ENCODE peak calls at places on chromosomes 3 and 15, in four cellular contexts. X is GM12878, M is K562, N is H1. S is an unnamed sample.

GRCh38 chr3:127722928-127723603 is 50.3 kb downstream of the ABTB1 start:
- DNase-seq in X (no peak), M (no peak), N (no peak), S (no peak)

GRCh38 chr15:81184188-81184587 is 12.5 kb upstream of the IL16 start:
- DNase-seq in X (no peak), M (no peak), N (no peak), S (no peak)

GRCh38 chr3:169264711-169265110 is 398.8 kb downstream of the MECOM start:
- DNase-seq in X (no peak), M (no peak), N (no peak), S (no peak)

GRCh38 chr3:151047636-151048035 is 37.8 kb upstream of the MED12L start:
- DNase-seq in X (no peak), M (peak), N (no peak), S (no peak)

GRCh38 chr15:40270246-40270995 is 12.4 kb downstream of the ANKRD63 start:
- DNase-seq in X (no peak), M (no peak), N (no peak), S (no peak)

GRCh38 chr3:109640146-109640652 is 302.9 kb upstream of the DPPA4 start:
- DNase-seq in X (no peak), M (no peak), N (no peak), S (no peak)

GRCh38 chr3:46406440-46406785 is 453 bp downstream of the CCR5AS start:
- DNase-seq in X (no peak), M (peak), N (no peak), S (no peak)

GRCh38 chr3:42601898-42602581 is 1.6 kb downstream of the NKTR start:
- DNase-seq in X (no peak), M (peak), N (no peak), S (peak)

GRCh38 chr3:35946121-35946856 is 307.0 kb downstream of the ARPP21 start:
- DNase-seq in X (no peak), M (peak), N (no peak), S (peak)

GRCh38 chr3:41649129-41649739 is 312.7 kb downstream of the ULK4 start:
- DNase-seq in X (no peak), M (no peak), N (no peak), S (no peak)

GRCh38 chr3:179503640-179504039 is 52.4 kb upstream of the GNB4 start:
- DNase-seq in X (no peak), M (no peak), N (no peak), S (no peak)

GRCh38 chr15:50783895-50784294 is 18.4 kb upstream of the SPPL2A start:
- DNase-seq in X (no peak), M (no peak), N (no peak), S (no peak)

GRCh38 chr15:23877502-23878412 is 190.7 kb upstream of the NDN start:
- DNase-seq in X (no peak), M (peak), N (no peak), S (peak)

GRCh38 chr3:105837143-105837740 is 31.6 kb downstream of the CBLB start:
- DNase-seq in X (peak), M (no peak), N (no peak), S (no peak)

GRCh38 chr3:164832216-164832615 is 246.1 kb downstream of the SI start:
- DNase-seq in X (no peak), M (no peak), N (no peak), S (no peak)

GRCh38 chr15:71752604-71753289 is 57.6 kb upstream of the NR2E3 start:
- DNase-seq in X (no peak), M (peak), N (no peak), S (peak)

GRCh38 chr3:104987859-104988258 is 378.9 kb upstream of the ALCAM start:
- DNase-seq in X (no peak), M (no peak), N (no peak), S (no peak)

GRCh38 chr3:37987751-37988179 is 2.8 kb upstream of the VILL start:
- DNase-seq in X (no peak), M (peak), N (no peak), S (no peak)

GRCh38 chr15:66151809-66152208 is 101.7 kb downstream of the MEGF11 start:
- DNase-seq in X (no peak), M (no peak), N (no peak), S (no peak)

GRCh38 chr3:59456852-59457485 is 407.1 kb upstream of the CFAP20DC start:
- DNase-seq in X (peak), M (no peak), N (no peak), S (no peak)

GRCh38 chr15:75542386-75542797 is 36.7 kb downstream of the PTPN9 start:
- DNase-seq in X (no peak), M (peak), N (no peak), S (no peak)

GRCh38 chr3:127699098-127699945 is 26.6 kb downstream of the ABTB1 start:
- DNase-seq in X (no peak), M (no peak), N (no peak), S (no peak)

GRCh38 chr15:86915811-86916331 is 836.2 kb downstream of the AGBL1 start:
- DNase-seq in X (no peak), M (peak), N (no peak), S (peak)

GRCh38 chr3:32106929-32107362 is 526 bp downstream of the GPD1L start:
- DNase-seq in X (no peak), M (no peak), N (no peak), S (no peak)

GRCh38 chr15:65558336-65558735 is 28.1 kb downstream of the HACD3 start:
- DNase-seq in X (no peak), M (no peak), N (no peak), S (no peak)

GRCh38 chr3:59570816-59571215 is 521.0 kb upstream of the CFAP20DC start:
- DNase-seq in X (no peak), M (no peak), N (no peak), S (no peak)

GRCh38 chr3:8560608-8561007 is 59.0 kb downstream of the LMCD1 start:
- DNase-seq in X (no peak), M (peak), N (no peak), S (no peak)

GRCh38 chr3:42906085-42906904 is at the start of gene ZNF662:
- DNase-seq in X (no peak), M (no peak), N (no peak), S (no peak)

GRCh38 chr3:186612721-186613636 is at the start of gene AHSG:
- DNase-seq in X (no peak), M (no peak), N (no peak), S (peak)

GRCh38 chr3:182261084-182261483 is 532.2 kb upstream of the ATP11B start:
- DNase-seq in X (no peak), M (no peak), N (no peak), S (no peak)

GRCh38 chr15:31294067-31294466 is 32.6 kb upstream of the KLF13 start:
- DNase-seq in X (no peak), M (no peak), N (no peak), S (no peak)
- TF ChIP-seq BRCA1 in X (no peak), M (no peak), N (no peak), S (no peak)

GRCh38 chr3:52829906-52830463 is 487 bp downstream of the ITIH4 start:
- DNase-seq in X (no peak), M (no peak), N (no peak), S (no peak)

GRCh38 chr3:52829482-52829881 is 990 bp downstream of the ITIH4 start:
- DNase-seq in X (no peak), M (no peak), N (no peak), S (no peak)

GRCh38 chr3:52831500-52832301 is 1.2 kb upstream of the ITIH4 start:
- DNase-seq in X (no peak), M (peak), N (no peak), S (peak)

GRCh38 chr3:52833202-52833601 is 1.6 kb downstream of the MUSTN1 start:
- DNase-seq in X (no peak), M (no peak), N (no peak), S (no peak)

GRCh38 chr3:52830535-52831258 is at the start of gene ITIH4:
- DNase-seq in X (no peak), M (peak), N (no peak), S (no peak)
- TF ChIP-seq BRCA1 in X (no peak), M (no peak), N (no peak), S (no peak)

DNA sequence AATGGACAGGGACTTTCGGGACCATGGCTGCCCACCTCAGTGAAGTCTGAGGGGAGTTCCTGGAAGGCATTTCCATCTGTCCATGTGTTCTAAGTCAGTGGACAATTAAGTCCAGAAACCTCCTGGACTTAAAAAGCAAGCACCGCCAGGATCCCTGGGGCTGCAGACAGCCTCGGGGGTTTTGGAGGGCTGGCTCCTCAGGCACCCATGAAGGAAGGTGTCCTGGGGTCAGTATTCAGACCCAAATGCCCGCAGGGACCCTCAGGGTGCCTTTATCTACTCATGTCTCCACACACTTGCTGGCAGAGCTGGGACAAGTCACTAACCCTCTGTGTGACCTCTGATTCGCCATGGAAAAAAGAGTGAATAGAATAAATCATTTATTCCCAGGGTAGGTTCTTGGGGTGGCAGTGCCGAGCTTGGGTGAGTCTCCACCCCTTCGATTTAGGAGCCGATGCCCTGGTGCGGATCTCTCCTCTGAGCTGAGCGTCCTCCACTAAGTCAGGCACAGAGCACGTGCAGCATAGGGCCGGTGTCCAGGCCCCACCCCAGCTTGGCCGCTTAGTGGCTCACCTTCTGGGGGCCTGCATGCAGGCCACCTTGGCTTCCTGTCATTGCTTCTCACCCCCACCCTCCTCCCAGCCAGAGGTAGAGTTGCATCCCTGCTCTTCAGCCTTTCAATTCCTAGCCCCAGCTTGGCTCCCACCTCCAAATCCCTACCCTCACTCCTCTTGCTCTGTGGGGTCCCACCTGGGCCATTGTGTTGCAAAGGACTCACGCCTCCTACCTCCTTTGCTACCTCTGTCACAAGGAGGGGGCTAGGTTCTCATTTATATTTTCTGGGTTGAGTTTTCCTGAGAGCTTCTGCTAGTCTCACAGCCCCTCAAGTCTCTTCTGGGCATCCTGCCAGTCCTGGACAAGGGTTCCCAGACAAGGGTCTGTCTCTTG is 19.9 kb downstream of the SLC6A6 start:
- DNase-seq in X (no peak), M (no peak), N (no peak), S (no peak)
- TF ChIP-seq BRCA1 in X (no peak), M (no peak), N (no peak), S (no peak)

DNA sequence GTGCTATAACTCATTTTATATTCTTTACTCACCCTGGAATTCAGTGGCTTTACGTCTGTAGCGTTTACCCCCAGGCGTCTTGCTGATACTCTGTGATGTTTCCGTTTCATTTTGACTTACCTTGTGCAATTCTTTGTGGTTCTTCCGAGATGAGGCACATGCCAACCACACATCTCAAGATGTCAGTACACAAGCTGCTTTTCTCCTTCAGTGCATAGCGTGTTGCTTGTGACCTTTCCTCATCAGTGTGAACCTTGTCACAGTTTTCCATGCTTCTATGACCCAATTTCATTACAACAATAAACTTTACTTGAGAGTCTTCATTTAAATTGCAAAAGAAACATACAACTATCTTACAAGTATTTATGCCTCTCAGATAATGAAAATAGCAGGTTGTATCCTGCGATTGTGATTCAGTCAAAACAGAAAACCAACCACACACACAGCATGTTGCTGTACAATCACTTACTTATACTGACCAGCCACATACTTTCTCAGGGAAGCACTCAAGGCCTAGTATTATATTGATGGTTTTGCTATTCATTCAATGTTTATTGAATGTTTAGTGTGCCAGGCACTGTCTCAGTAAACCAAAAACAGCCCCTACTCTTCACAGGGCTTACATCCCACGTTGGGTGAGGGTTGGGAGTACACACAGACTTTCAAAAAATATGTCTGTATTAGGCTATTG is 4.6 kb upstream of the TBL1XR1 start:
- DNase-seq in X (peak), M (no peak), N (no peak), S (no peak)
- TF ChIP-seq BRCA1 in X (no peak), M (no peak), N (no peak), S (no peak)

GRCh38 chr3:72193768-72194463 is 409.0 kb upstream of the PROK2 start:
- DNase-seq in X (no peak), M (no peak), N (no peak), S (no peak)
- TF ChIP-seq BRCA1 in X (no peak), M (no peak), N (no peak), S (no peak)

S was measured in HepG2.